ENCODE peak calls at places on chromosomes 2 and 18, in seven cellular contexts. W is iPS DF 19.7; Z is T1000; P is amygdala; J is A172; A is stimulated activated CD4-positive, alpha-beta T cell treated with anti-CD3 and anti-CD28 coated beads, Interleukin-15, amount 100 ng/mL, for 24 hours; R is neural crest cell. H is an unnamed sample.

GRCh38 chr2:238974061-238974460 is 126.2 kb downstream of the TWIST2 start:
- DNase-seq in A (no peak), R (no peak), P (no peak), Z (no peak), J (peak), W (no peak), H (peak)

GRCh38 chr18:30945769-30946168 is 96.8 kb downstream of the DSC3 start:
- DNase-seq in R (no peak), A (no peak), P (no peak), W (no peak), J (no peak), Z (no peak), H (no peak)

GRCh38 chr2:237547841-237548416 is 18.4 kb upstream of the PRLH start:
- DNase-seq in A (no peak), J (no peak), Z (no peak), P (no peak), R (no peak), W (no peak), H (peak)

GRCh38 chr2:69184224-69184623 is 171.2 kb downstream of the ANTXR1 start:
- DNase-seq in P (no peak), W (no peak), R (no peak), Z (no peak), J (no peak), A (no peak), H (no peak)

GRCh38 chr2:162586311-162586710 is 242.4 kb downstream of the GCA start:
- DNase-seq in R (no peak), A (no peak), W (no peak), P (no peak), Z (no peak), J (no peak), H (no peak)

GRCh38 chr18:35389095-35389618 is 12.0 kb upstream of the ZNF396 start:
- DNase-seq in R (no peak), A (no peak), W (no peak), J (peak), Z (no peak), P (no peak), H (no peak)

GRCh38 chr2:36507408-36507812 is 90.6 kb downstream of the FEZ2 start:
- DNase-seq in J (peak), W (peak), P (peak), R (peak), Z (no peak), A (peak), H (peak)

GRCh38 chr18:7415081-7415894 is 151.8 kb upstream of the PTPRM start:
- DNase-seq in R (no peak), Z (no peak), A (no peak), P (no peak), W (no peak), J (no peak), H (no peak)

GRCh38 chr2:46135230-46135555 is 162.0 kb upstream of the EPAS1 start:
- DNase-seq in Z (no peak), J (no peak), W (no peak), R (no peak), A (no peak), P (no peak), H (no peak)

GRCh38 chr2:110678457-110679336 is 834 bp upstream of the BUB1 start:
- DNase-seq in R (peak), Z (no peak), P (peak), J (peak), W (no peak), A (peak), H (no peak)

GRCh38 chr18:10936211-10937053 is 212.9 kb downstream of the PIEZO2 start:
- DNase-seq in A (no peak), W (no peak), Z (no peak), P (no peak), R (no peak), J (no peak), H (no peak)

GRCh38 chr2:36456227-36456788 is 100.7 kb downstream of the CRIM1 start:
- DNase-seq in J (peak), R (no peak), W (no peak), P (no peak), Z (no peak), A (no peak), H (no peak)

GRCh38 chr2:33791625-33792024 is 192.5 kb upstream of the FAM98A start:
- DNase-seq in R (no peak), W (no peak), P (no peak), A (no peak), Z (peak), J (peak), H (peak)

GRCh38 chr2:211879323-211879722 is 659.3 kb downstream of the ERBB4 start:
- DNase-seq in J (no peak), W (no peak), A (no peak), R (no peak), P (no peak), Z (no peak), H (peak)

GRCh38 chr2:222518570-222519381 is 94.4 kb downstream of the SGPP2 start:
- DNase-seq in A (no peak), J (peak), R (no peak), W (no peak), Z (no peak), P (no peak), H (peak)

GRCh38 chr2:37645363-37645762 is 26.1 kb downstream of the CDC42EP3 start:
- DNase-seq in Z (no peak), A (no peak), W (no peak), R (no peak), J (peak), P (no peak), H (peak)

GRCh38 chr2:152694161-152694661 is 23.1 kb downstream of the PRPF40A start:
- DNase-seq in Z (peak), R (no peak), A (peak), J (peak), W (no peak), P (no peak), H (peak)

GRCh38 chr2:151051584-151052220 is 210.0 kb downstream of the RBM43 start:
- DNase-seq in J (peak), Z (no peak), P (no peak), A (peak), W (no peak), R (peak), H (peak)

GRCh38 chr2:238919307-238919706 is 71.4 kb downstream of the TWIST2 start:
- DNase-seq in R (no peak), A (no peak), J (no peak), Z (no peak), P (no peak), W (no peak), H (no peak)

GRCh38 chr2:103008586-103008985 is 246.8 kb downstream of the TMEM182 start:
- DNase-seq in Z (no peak), P (no peak), J (no peak), W (peak), R (no peak), A (no peak), H (peak)

GRCh38 chr2:67581751-67582150 is 184.6 kb downstream of the ETAA1 start:
- DNase-seq in A (no peak), P (no peak), W (peak), Z (no peak), J (no peak), R (no peak), H (peak)

GRCh38 chr2:189203177-189203799 is 23.7 kb upstream of the COL5A2 start:
- DNase-seq in Z (no peak), A (no peak), J (peak), R (no peak), W (no peak), P (no peak), H (no peak)

GRCh38 chr2:72035518-72036172 is 112.0 kb downstream of the CYP26B1 start:
- DNase-seq in P (no peak), A (no peak), J (peak), W (no peak), Z (peak), R (no peak), H (no peak)

GRCh38 chr2:215270118-215270451 is 41.8 kb upstream of the ATIC start:
- DNase-seq in A (no peak), J (no peak), R (no peak), W (no peak), P (no peak), Z (no peak), H (no peak)

GRCh38 chr18:58755304-58756010 is 84.2 kb downstream of the MALT1 start:
- DNase-seq in W (no peak), A (peak), Z (no peak), P (no peak), R (no peak), J (no peak), H (no peak)

GRCh38 chr18:22040527-22040926 is 128.9 kb upstream of the GATA6 start:
- DNase-seq in W (no peak), P (no peak), A (no peak), Z (no peak), J (no peak), R (no peak), H (no peak)

GRCh38 chr2:196887431-196887830 is 39.1 kb downstream of the PGAP1 start:
- DNase-seq in Z (no peak), J (no peak), A (no peak), W (no peak), P (no peak), R (no peak), H (no peak)

GRCh38 chr2:104825124-104825865 is 28.6 kb upstream of the POU3F3 start:
- DNase-seq in W (no peak), A (no peak), P (no peak), Z (peak), R (no peak), J (no peak), H (no peak)

GRCh38 chr2:67880291-67880761 is 182.5 kb downstream of the C1D start:
- DNase-seq in R (no peak), A (no peak), P (no peak), W (no peak), Z (no peak), J (peak), H (no peak)

GRCh38 chr18:79953921-79954651 is 2.6 kb upstream of the SLC66A2 start:
- DNase-seq in A (no peak), J (no peak), P (no peak), W (no peak), Z (no peak), R (no peak), H (no peak)

GRCh38 chr2:15860760-15861159 is 79.6 kb upstream of the MYCN start:
- DNase-seq in Z (no peak), R (no peak), A (no peak), P (no peak), J (no peak), W (no peak), H (no peak)

GRCh38 chr2:69306897-69307695 is 79.9 kb downstream of the GFPT1 start:
- DNase-seq in W (peak), J (peak), Z (peak), P (peak), R (peak), A (peak), H (peak)

GRCh38 chr2:209772316-209772715 is 684 bp downstream of the UNC80 start:
- DNase-seq in A (no peak), Z (no peak), R (no peak), J (no peak), P (no peak), W (no peak), H (no peak)

GRCh38 chr2:105886029-105886454 is 141.3 kb downstream of the NCK2 start:
- DNase-seq in W (no peak), P (no peak), Z (no peak), R (no peak), A (no peak), J (peak), H (no peak)

GRCh38 chr2:97848347-97848746 is 135.0 kb downstream of the ZAP70 start:
- DNase-seq in J (no peak), P (no peak), R (no peak), A (no peak), Z (no peak), W (no peak), H (no peak)

GRCh38 chr2:240613781-240614180 is 11.5 kb upstream of the GPR35 start:
- DNase-seq in Z (no peak), A (no peak), J (no peak), R (no peak), P (no peak), W (no peak), H (no peak)